ENCODE peak calls at places on chromosomes 2 and 18, in six cellular contexts. One of them, this sample, is unnamed.

GRCh38 chr2:175136334-175137215 is 31.4 kb downstream of the ATF2 start:
- DNase-seq in NCI-H510A treated with DMSO at 0.1 percent for 48 hours: no peak
- DNase-seq in small intestine: no peak
- DNase-seq in progenitor cell of endocrine pancreas: no peak
- DNase-seq in NCI-H460: no peak
- DNase-seq in stimulated activated CD4-positive, alpha-beta T cell treated with anti-CD3 and anti-CD28 coated beads, Interleukin-1b, Interleukin-23, amount 100 ng/mL, for 24 hours: no peak
- DNase-seq in this sample: no peak

GRCh38 chr18:26621161-26622026 is 73.0 kb upstream of the KCTD1 start:
- DNase-seq in NCI-H510A treated with DMSO at 0.1 percent for 48 hours: no peak
- DNase-seq in small intestine: peak
- DNase-seq in progenitor cell of endocrine pancreas: peak
- DNase-seq in NCI-H460: peak
- DNase-seq in stimulated activated CD4-positive, alpha-beta T cell treated with anti-CD3 and anti-CD28 coated beads, Interleukin-1b, Interleukin-23, amount 100 ng/mL, for 24 hours: no peak
- DNase-seq in this sample: peak

GRCh38 chr18:23585007-23585871 is 1.1 kb downstream of the NPC1 start:
- DNase-seq in NCI-H510A treated with DMSO at 0.1 percent for 48 hours: no peak
- DNase-seq in small intestine: peak
- DNase-seq in progenitor cell of endocrine pancreas: no peak
- DNase-seq in NCI-H460: no peak
- DNase-seq in stimulated activated CD4-positive, alpha-beta T cell treated with anti-CD3 and anti-CD28 coated beads, Interleukin-1b, Interleukin-23, amount 100 ng/mL, for 24 hours: no peak
- DNase-seq in this sample: peak

GRCh38 chr2:105517814-105518705 is 119.2 kb upstream of the FHL2 start:
- DNase-seq in NCI-H510A treated with DMSO at 0.1 percent for 48 hours: no peak
- DNase-seq in small intestine: no peak
- DNase-seq in progenitor cell of endocrine pancreas: no peak
- DNase-seq in NCI-H460: no peak
- DNase-seq in stimulated activated CD4-positive, alpha-beta T cell treated with anti-CD3 and anti-CD28 coated beads, Interleukin-1b, Interleukin-23, amount 100 ng/mL, for 24 hours: no peak
- DNase-seq in this sample: no peak

GRCh38 chr2:47569658-47570398 is 166.9 kb downstream of the MSH2 start:
- DNase-seq in NCI-H510A treated with DMSO at 0.1 percent for 48 hours: peak
- DNase-seq in small intestine: no peak
- DNase-seq in progenitor cell of endocrine pancreas: peak
- DNase-seq in NCI-H460: no peak
- DNase-seq in stimulated activated CD4-positive, alpha-beta T cell treated with anti-CD3 and anti-CD28 coated beads, Interleukin-1b, Interleukin-23, amount 100 ng/mL, for 24 hours: no peak
- DNase-seq in this sample: peak

GRCh38 chr2:162261032-162261945 is 18.0 kb upstream of the FAP start:
- DNase-seq in NCI-H510A treated with DMSO at 0.1 percent for 48 hours: no peak
- DNase-seq in small intestine: peak
- DNase-seq in progenitor cell of endocrine pancreas: no peak
- DNase-seq in NCI-H460: no peak
- DNase-seq in stimulated activated CD4-positive, alpha-beta T cell treated with anti-CD3 and anti-CD28 coated beads, Interleukin-1b, Interleukin-23, amount 100 ng/mL, for 24 hours: no peak
- DNase-seq in this sample: peak

GRCh38 chr2:127661949-127662510 is 13.3 kb downstream of the LIMS2 start:
- DNase-seq in NCI-H510A treated with DMSO at 0.1 percent for 48 hours: no peak
- DNase-seq in small intestine: no peak
- DNase-seq in progenitor cell of endocrine pancreas: no peak
- DNase-seq in NCI-H460: no peak
- DNase-seq in stimulated activated CD4-positive, alpha-beta T cell treated with anti-CD3 and anti-CD28 coated beads, Interleukin-1b, Interleukin-23, amount 100 ng/mL, for 24 hours: no peak
- DNase-seq in this sample: no peak

GRCh38 chr18:59669872-59670657 is 27.2 kb downstream of the CCBE1 start:
- DNase-seq in NCI-H510A treated with DMSO at 0.1 percent for 48 hours: no peak
- DNase-seq in small intestine: no peak
- DNase-seq in progenitor cell of endocrine pancreas: no peak
- DNase-seq in NCI-H460: no peak
- DNase-seq in stimulated activated CD4-positive, alpha-beta T cell treated with anti-CD3 and anti-CD28 coated beads, Interleukin-1b, Interleukin-23, amount 100 ng/mL, for 24 hours: no peak
- DNase-seq in this sample: no peak

GRCh38 chr2:71620851-71621251 is 167.5 kb downstream of the DYSF start:
- DNase-seq in NCI-H510A treated with DMSO at 0.1 percent for 48 hours: no peak
- DNase-seq in small intestine: no peak
- DNase-seq in progenitor cell of endocrine pancreas: no peak
- DNase-seq in NCI-H460: no peak
- DNase-seq in stimulated activated CD4-positive, alpha-beta T cell treated with anti-CD3 and anti-CD28 coated beads, Interleukin-1b, Interleukin-23, amount 100 ng/mL, for 24 hours: no peak
- DNase-seq in this sample: no peak

GRCh38 chr18:64244571-64244970 is 95.7 kb upstream of the LINC00305 start:
- DNase-seq in NCI-H510A treated with DMSO at 0.1 percent for 48 hours: peak
- DNase-seq in small intestine: no peak
- DNase-seq in progenitor cell of endocrine pancreas: no peak
- DNase-seq in NCI-H460: no peak
- DNase-seq in stimulated activated CD4-positive, alpha-beta T cell treated with anti-CD3 and anti-CD28 coated beads, Interleukin-1b, Interleukin-23, amount 100 ng/mL, for 24 hours: no peak
- DNase-seq in this sample: peak

GRCh38 chr2:30105556-30105955 is 41.3 kb upstream of the YPEL5 start:
- DNase-seq in NCI-H510A treated with DMSO at 0.1 percent for 48 hours: no peak
- DNase-seq in small intestine: no peak
- DNase-seq in progenitor cell of endocrine pancreas: no peak
- DNase-seq in NCI-H460: no peak
- DNase-seq in stimulated activated CD4-positive, alpha-beta T cell treated with anti-CD3 and anti-CD28 coated beads, Interleukin-1b, Interleukin-23, amount 100 ng/mL, for 24 hours: no peak
- DNase-seq in this sample: no peak

GRCh38 chr2:33146112-33146511 is 199.4 kb downstream of the LTBP1 start:
- DNase-seq in NCI-H510A treated with DMSO at 0.1 percent for 48 hours: no peak
- DNase-seq in small intestine: no peak
- DNase-seq in progenitor cell of endocrine pancreas: no peak
- DNase-seq in NCI-H460: no peak
- DNase-seq in stimulated activated CD4-positive, alpha-beta T cell treated with anti-CD3 and anti-CD28 coated beads, Interleukin-1b, Interleukin-23, amount 100 ng/mL, for 24 hours: no peak
- DNase-seq in this sample: no peak

GRCh38 chr2:175964195-175964594 is 37.9 kb downstream of the LNPK start:
- DNase-seq in NCI-H510A treated with DMSO at 0.1 percent for 48 hours: no peak
- DNase-seq in small intestine: peak
- DNase-seq in progenitor cell of endocrine pancreas: no peak
- DNase-seq in NCI-H460: no peak
- DNase-seq in stimulated activated CD4-positive, alpha-beta T cell treated with anti-CD3 and anti-CD28 coated beads, Interleukin-1b, Interleukin-23, amount 100 ng/mL, for 24 hours: no peak
- DNase-seq in this sample: peak

GRCh38 chr2:239601880-239602279 is 201.1 kb upstream of the HDAC4 start:
- DNase-seq in NCI-H510A treated with DMSO at 0.1 percent for 48 hours: no peak
- DNase-seq in small intestine: no peak
- DNase-seq in progenitor cell of endocrine pancreas: peak
- DNase-seq in NCI-H460: no peak
- DNase-seq in stimulated activated CD4-positive, alpha-beta T cell treated with anti-CD3 and anti-CD28 coated beads, Interleukin-1b, Interleukin-23, amount 100 ng/mL, for 24 hours: no peak
- DNase-seq in this sample: no peak

GRCh38 chr2:73266061-73266891 is 18.0 kb downstream of the FBXO41 start:
- DNase-seq in NCI-H510A treated with DMSO at 0.1 percent for 48 hours: peak
- DNase-seq in small intestine: no peak
- DNase-seq in progenitor cell of endocrine pancreas: no peak
- DNase-seq in NCI-H460: no peak
- DNase-seq in stimulated activated CD4-positive, alpha-beta T cell treated with anti-CD3 and anti-CD28 coated beads, Interleukin-1b, Interleukin-23, amount 100 ng/mL, for 24 hours: no peak
- DNase-seq in this sample: no peak

GRCh38 chr2:20621366-20622295 is 29.3 kb downstream of the HS1BP3 start:
- DNase-seq in NCI-H510A treated with DMSO at 0.1 percent for 48 hours: no peak
- DNase-seq in small intestine: no peak
- DNase-seq in progenitor cell of endocrine pancreas: no peak
- DNase-seq in NCI-H460: no peak
- DNase-seq in stimulated activated CD4-positive, alpha-beta T cell treated with anti-CD3 and anti-CD28 coated beads, Interleukin-1b, Interleukin-23, amount 100 ng/mL, for 24 hours: no peak
- DNase-seq in this sample: no peak

GRCh38 chr18:26489191-26489590 is 59.2 kb downstream of the KCTD1 start:
- DNase-seq in NCI-H510A treated with DMSO at 0.1 percent for 48 hours: no peak
- DNase-seq in small intestine: no peak
- DNase-seq in progenitor cell of endocrine pancreas: no peak
- DNase-seq in NCI-H460: no peak
- DNase-seq in stimulated activated CD4-positive, alpha-beta T cell treated with anti-CD3 and anti-CD28 coated beads, Interleukin-1b, Interleukin-23, amount 100 ng/mL, for 24 hours: no peak
- DNase-seq in this sample: no peak

GRCh38 chr2:108377815-108378630 is at the start of gene SULT1C4:
- DNase-seq in NCI-H510A treated with DMSO at 0.1 percent for 48 hours: no peak
- DNase-seq in small intestine: no peak
- DNase-seq in progenitor cell of endocrine pancreas: peak
- DNase-seq in NCI-H460: no peak
- DNase-seq in stimulated activated CD4-positive, alpha-beta T cell treated with anti-CD3 and anti-CD28 coated beads, Interleukin-1b, Interleukin-23, amount 100 ng/mL, for 24 hours: no peak
- DNase-seq in this sample: no peak

GRCh38 chr2:209331291-209331844 is 92.5 kb upstream of the MAP2 start:
- DNase-seq in NCI-H510A treated with DMSO at 0.1 percent for 48 hours: peak
- DNase-seq in small intestine: no peak
- DNase-seq in progenitor cell of endocrine pancreas: no peak
- DNase-seq in NCI-H460: peak
- DNase-seq in stimulated activated CD4-positive, alpha-beta T cell treated with anti-CD3 and anti-CD28 coated beads, Interleukin-1b, Interleukin-23, amount 100 ng/mL, for 24 hours: no peak
- DNase-seq in this sample: peak

GRCh38 chr2:3659447-3660432 is 1.7 kb downstream of the ALLC start:
- DNase-seq in NCI-H510A treated with DMSO at 0.1 percent for 48 hours: peak
- DNase-seq in small intestine: no peak
- DNase-seq in progenitor cell of endocrine pancreas: no peak
- DNase-seq in NCI-H460: no peak
- DNase-seq in stimulated activated CD4-positive, alpha-beta T cell treated with anti-CD3 and anti-CD28 coated beads, Interleukin-1b, Interleukin-23, amount 100 ng/mL, for 24 hours: no peak
- DNase-seq in this sample: no peak

GRCh38 chr18:21960189-21960588 is 209.2 kb upstream of the GATA6 start:
- DNase-seq in NCI-H510A treated with DMSO at 0.1 percent for 48 hours: no peak
- DNase-seq in small intestine: no peak
- DNase-seq in progenitor cell of endocrine pancreas: no peak
- DNase-seq in NCI-H460: no peak
- DNase-seq in stimulated activated CD4-positive, alpha-beta T cell treated with anti-CD3 and anti-CD28 coated beads, Interleukin-1b, Interleukin-23, amount 100 ng/mL, for 24 hours: no peak
- DNase-seq in this sample: no peak

GRCh38 chr18:49051323-49051967 is 100.7 kb upstream of the SMAD7 start:
- DNase-seq in NCI-H510A treated with DMSO at 0.1 percent for 48 hours: no peak
- DNase-seq in small intestine: peak
- DNase-seq in progenitor cell of endocrine pancreas: no peak
- DNase-seq in NCI-H460: no peak
- DNase-seq in stimulated activated CD4-positive, alpha-beta T cell treated with anti-CD3 and anti-CD28 coated beads, Interleukin-1b, Interleukin-23, amount 100 ng/mL, for 24 hours: no peak
- DNase-seq in this sample: no peak

GRCh38 chr2:113842919-113843736 is 46.8 kb upstream of the ACTR3 start:
- DNase-seq in NCI-H510A treated with DMSO at 0.1 percent for 48 hours: no peak
- DNase-seq in small intestine: no peak
- DNase-seq in progenitor cell of endocrine pancreas: no peak
- DNase-seq in NCI-H460: peak
- DNase-seq in stimulated activated CD4-positive, alpha-beta T cell treated with anti-CD3 and anti-CD28 coated beads, Interleukin-1b, Interleukin-23, amount 100 ng/mL, for 24 hours: no peak
- DNase-seq in this sample: no peak

GRCh38 chr2:237791977-237792727 is 6.4 kb upstream of the RBM44 start:
- DNase-seq in NCI-H510A treated with DMSO at 0.1 percent for 48 hours: no peak
- DNase-seq in small intestine: peak
- DNase-seq in progenitor cell of endocrine pancreas: no peak
- DNase-seq in NCI-H460: no peak
- DNase-seq in stimulated activated CD4-positive, alpha-beta T cell treated with anti-CD3 and anti-CD28 coated beads, Interleukin-1b, Interleukin-23, amount 100 ng/mL, for 24 hours: no peak
- DNase-seq in this sample: no peak

GRCh38 chr2:238839428-238839827 is 8.5 kb upstream of the TWIST2 start:
- DNase-seq in NCI-H510A treated with DMSO at 0.1 percent for 48 hours: no peak
- DNase-seq in small intestine: peak
- DNase-seq in progenitor cell of endocrine pancreas: no peak
- DNase-seq in NCI-H460: no peak
- DNase-seq in stimulated activated CD4-positive, alpha-beta T cell treated with anti-CD3 and anti-CD28 coated beads, Interleukin-1b, Interleukin-23, amount 100 ng/mL, for 24 hours: no peak
- DNase-seq in this sample: no peak

GRCh38 chr2:67877281-67877680 is 185.5 kb downstream of the C1D start:
- DNase-seq in NCI-H510A treated with DMSO at 0.1 percent for 48 hours: no peak
- DNase-seq in small intestine: no peak
- DNase-seq in progenitor cell of endocrine pancreas: no peak
- DNase-seq in NCI-H460: no peak
- DNase-seq in stimulated activated CD4-positive, alpha-beta T cell treated with anti-CD3 and anti-CD28 coated beads, Interleukin-1b, Interleukin-23, amount 100 ng/mL, for 24 hours: no peak
- DNase-seq in this sample: no peak

GRCh38 chr18:63342206-63342605 is 22.6 kb upstream of the BCL2 start:
- DNase-seq in NCI-H510A treated with DMSO at 0.1 percent for 48 hours: peak
- DNase-seq in small intestine: no peak
- DNase-seq in progenitor cell of endocrine pancreas: peak
- DNase-seq in NCI-H460: no peak
- DNase-seq in stimulated activated CD4-positive, alpha-beta T cell treated with anti-CD3 and anti-CD28 coated beads, Interleukin-1b, Interleukin-23, amount 100 ng/mL, for 24 hours: no peak
- DNase-seq in this sample: peak

GRCh38 chr2:15799432-15799827 is 140.9 kb upstream of the MYCN start:
- DNase-seq in NCI-H510A treated with DMSO at 0.1 percent for 48 hours: no peak
- DNase-seq in small intestine: peak
- DNase-seq in progenitor cell of endocrine pancreas: no peak
- DNase-seq in NCI-H460: no peak
- DNase-seq in stimulated activated CD4-positive, alpha-beta T cell treated with anti-CD3 and anti-CD28 coated beads, Interleukin-1b, Interleukin-23, amount 100 ng/mL, for 24 hours: no peak
- DNase-seq in this sample: peak

GRCh38 chr2:238941262-238941792 is 93.4 kb downstream of the TWIST2 start:
- DNase-seq in NCI-H510A treated with DMSO at 0.1 percent for 48 hours: no peak
- DNase-seq in small intestine: no peak
- DNase-seq in progenitor cell of endocrine pancreas: no peak
- DNase-seq in NCI-H460: no peak
- DNase-seq in stimulated activated CD4-positive, alpha-beta T cell treated with anti-CD3 and anti-CD28 coated beads, Interleukin-1b, Interleukin-23, amount 100 ng/mL, for 24 hours: no peak
- DNase-seq in this sample: no peak

GRCh38 chr2:165176780-165177179 is 27.1 kb downstream of the SCN3A start:
- DNase-seq in NCI-H510A treated with DMSO at 0.1 percent for 48 hours: no peak
- DNase-seq in small intestine: no peak
- DNase-seq in progenitor cell of endocrine pancreas: no peak
- DNase-seq in NCI-H460: no peak
- DNase-seq in stimulated activated CD4-positive, alpha-beta T cell treated with anti-CD3 and anti-CD28 coated beads, Interleukin-1b, Interleukin-23, amount 100 ng/mL, for 24 hours: no peak
- DNase-seq in this sample: no peak

GRCh38 chr2:65778126-65778525 is 345.7 kb upstream of the SPRED2 start:
- DNase-seq in NCI-H510A treated with DMSO at 0.1 percent for 48 hours: no peak
- DNase-seq in small intestine: no peak
- DNase-seq in progenitor cell of endocrine pancreas: no peak
- DNase-seq in NCI-H460: no peak
- DNase-seq in stimulated activated CD4-positive, alpha-beta T cell treated with anti-CD3 and anti-CD28 coated beads, Interleukin-1b, Interleukin-23, amount 100 ng/mL, for 24 hours: no peak
- DNase-seq in this sample: peak

GRCh38 chr2:234164499-234165409 is 114.3 kb downstream of the SPP2 start:
- DNase-seq in NCI-H510A treated with DMSO at 0.1 percent for 48 hours: no peak
- DNase-seq in small intestine: no peak
- DNase-seq in progenitor cell of endocrine pancreas: no peak
- DNase-seq in NCI-H460: no peak
- DNase-seq in stimulated activated CD4-positive, alpha-beta T cell treated with anti-CD3 and anti-CD28 coated beads, Interleukin-1b, Interleukin-23, amount 100 ng/mL, for 24 hours: no peak
- DNase-seq in this sample: no peak

GRCh38 chr2:208982831-208983230 is 441.0 kb upstream of the MAP2 start:
- DNase-seq in NCI-H510A treated with DMSO at 0.1 percent for 48 hours: no peak
- DNase-seq in small intestine: no peak
- DNase-seq in progenitor cell of endocrine pancreas: no peak
- DNase-seq in NCI-H460: no peak
- DNase-seq in stimulated activated CD4-positive, alpha-beta T cell treated with anti-CD3 and anti-CD28 coated beads, Interleukin-1b, Interleukin-23, amount 100 ng/mL, for 24 hours: no peak
- DNase-seq in this sample: no peak

GRCh38 chr18:77522031-77522675 is 272.5 kb downstream of the GALR1 start:
- DNase-seq in NCI-H510A treated with DMSO at 0.1 percent for 48 hours: no peak
- DNase-seq in small intestine: no peak
- DNase-seq in progenitor cell of endocrine pancreas: no peak
- DNase-seq in NCI-H460: no peak
- DNase-seq in stimulated activated CD4-positive, alpha-beta T cell treated with anti-CD3 and anti-CD28 coated beads, Interleukin-1b, Interleukin-23, amount 100 ng/mL, for 24 hours: no peak
- DNase-seq in this sample: no peak